ENCODE peak calls at places on chromosomes 5 and 9, in four cellular contexts. One of them, this sample, is unnamed.

GRCh38 chr5:139848508-139849100 is 53.0 kb downstream of the PSD2 start:
- DNase-seq in GM12878: no peak
- DNase-seq in H1: peak
- DNase-seq in HepG2: no peak
- DNase-seq in this sample: no peak

GRCh38 chr9:119905706-119906105 is 536.5 kb upstream of the BRINP1 start:
- DNase-seq in H1: no peak
- DNase-seq in GM12878: no peak
- DNase-seq in HepG2: peak
- DNase-seq in this sample: no peak

GRCh38 chr5:93257616-93258015 is 323.4 kb downstream of the NR2F1-AS1 start:
- DNase-seq in GM12878: no peak
- DNase-seq in HepG2: no peak
- DNase-seq in H1: no peak
- DNase-seq in this sample: no peak

GRCh38 chr9:78213696-78214095 is 22.2 kb upstream of the CEP78 start:
- DNase-seq in H1: no peak
- DNase-seq in HepG2: peak
- DNase-seq in GM12878: no peak
- DNase-seq in this sample: no peak

GRCh38 chr9:99054581-99054980 is 50.3 kb upstream of the TGFBR1 start:
- DNase-seq in HepG2: no peak
- DNase-seq in GM12878: no peak
- DNase-seq in H1: no peak
- DNase-seq in this sample: no peak

GRCh38 chr5:169294621-169295020 is 6.3 kb downstream of the SLIT3 start:
- DNase-seq in GM12878: no peak
- DNase-seq in HepG2: no peak
- DNase-seq in H1: no peak
- DNase-seq in this sample: no peak

GRCh38 chr5:1396029-1396816 is 49.0 kb downstream of the SLC6A3 start:
- DNase-seq in HepG2: no peak
- DNase-seq in GM12878: no peak
- DNase-seq in H1: no peak
- DNase-seq in this sample: no peak

GRCh38 chr9:447230-448025 is 232.8 kb downstream of the DOCK8 start:
- DNase-seq in H1: no peak
- DNase-seq in HepG2: no peak
- DNase-seq in GM12878: no peak
- DNase-seq in this sample: no peak

GRCh38 chr5:143268388-143268787 is 135.1 kb downstream of the NR3C1 start:
- DNase-seq in H1: no peak
- DNase-seq in GM12878: no peak
- DNase-seq in HepG2: no peak
- DNase-seq in this sample: no peak

GRCh38 chr9:130143974-130144373 is 28.2 kb upstream of the NCS1 start:
- DNase-seq in H1: no peak
- DNase-seq in HepG2: no peak
- DNase-seq in GM12878: no peak
- DNase-seq in this sample: no peak

GRCh38 chr9:94906181-94906580 is 179.7 kb downstream of the AOPEP start:
- DNase-seq in GM12878: no peak
- DNase-seq in H1: peak
- DNase-seq in HepG2: no peak
- DNase-seq in this sample: no peak

DNA sequence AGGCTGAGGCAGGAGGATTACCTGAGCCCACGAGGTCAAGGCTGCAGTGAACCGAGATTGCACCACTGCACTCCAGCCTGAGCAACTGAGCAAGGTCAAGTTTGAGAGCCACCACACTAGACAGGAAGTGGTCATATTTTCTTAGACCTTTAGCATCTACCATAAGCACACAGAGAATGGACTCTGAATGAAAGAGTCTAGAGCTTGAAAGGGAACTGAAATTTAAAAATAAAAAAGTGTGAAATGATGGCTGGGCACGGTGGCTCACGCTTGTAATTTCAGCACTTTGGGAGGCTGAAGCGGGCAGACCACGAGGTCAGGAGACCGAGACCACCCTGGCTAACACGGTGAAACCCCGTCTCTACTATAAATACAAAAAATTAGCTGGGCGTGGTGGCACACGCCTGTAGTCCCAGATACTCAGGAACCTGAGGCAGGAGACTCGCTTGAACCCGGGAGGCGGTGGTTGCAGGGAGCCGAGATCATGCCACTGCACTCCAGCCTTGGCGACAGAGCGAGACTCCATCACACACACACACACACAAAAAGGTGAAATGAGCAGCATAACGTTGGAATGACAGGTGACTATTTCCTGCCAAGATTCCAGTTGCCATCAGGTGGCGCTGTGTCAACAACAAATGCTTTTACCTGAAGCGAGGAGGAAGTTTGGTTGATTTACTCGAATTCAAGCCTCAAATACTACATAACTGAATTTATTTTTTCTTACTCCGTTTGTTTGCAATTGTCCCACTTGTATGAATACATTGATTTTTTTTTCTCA is 21.3 kb upstream of the AK3 start:
- DNase-seq in HepG2: peak
- DNase-seq in GM12878: peak
- DNase-seq in H1: peak
- DNase-seq in this sample: peak
- H3K9ac ChIP-seq in HepG2: peak
- H3K9ac ChIP-seq in GM12878: peak
- H3K9ac ChIP-seq in H1: no peak
- H3K9ac ChIP-seq in this sample: peak

GRCh38 chr5:178165585-178165984 is 11.9 kb upstream of the NHP2 start:
- DNase-seq in GM12878: no peak
- DNase-seq in H1: no peak
- DNase-seq in HepG2: no peak
- DNase-seq in this sample: no peak

GRCh38 chr5:178162481-178162880 is 8.8 kb upstream of the NHP2 start:
- DNase-seq in HepG2: no peak
- DNase-seq in GM12878: no peak
- DNase-seq in H1: no peak
- DNase-seq in this sample: no peak

GRCh38 chr5:178163772-178164735 is 10.4 kb upstream of the NHP2 start:
- DNase-seq in GM12878: peak
- DNase-seq in HepG2: peak
- DNase-seq in H1: peak
- DNase-seq in this sample: peak

GRCh38 chr5:178155065-178155464 is 1.4 kb upstream of the NHP2 start:
- DNase-seq in GM12878: no peak
- DNase-seq in HepG2: no peak
- DNase-seq in H1: no peak
- DNase-seq in this sample: no peak

DNA sequence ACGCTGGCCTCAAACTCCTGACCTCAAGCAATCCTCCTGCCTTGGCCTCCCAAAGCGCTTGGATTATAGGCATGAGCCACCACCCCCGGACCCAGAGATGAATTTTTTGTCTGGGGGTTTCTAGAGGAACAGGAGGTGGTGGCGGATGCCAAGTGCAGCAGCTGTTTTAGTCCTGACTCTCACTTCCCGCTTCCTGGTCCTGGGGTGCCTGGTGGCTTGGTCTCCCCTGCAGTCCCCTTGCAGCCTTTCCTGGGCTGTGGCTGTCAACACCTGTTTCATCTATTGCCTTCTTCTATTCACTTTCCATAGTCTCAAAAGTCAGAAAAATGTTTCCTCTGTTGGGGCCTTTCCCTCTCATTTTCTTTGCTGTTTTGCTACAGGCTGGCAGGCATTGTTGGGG is 6.5 kb upstream of the NHP2 start:
- DNase-seq in GM12878: no peak
- DNase-seq in H1: no peak
- DNase-seq in HepG2: no peak
- DNase-seq in this sample: no peak
- TF ChIP-seq SUZ12 in GM12878: no peak
- TF ChIP-seq SUZ12 in H1: no peak
- TF ChIP-seq SUZ12 in HepG2: no peak
- TF ChIP-seq SUZ12 in this sample: no peak

DNA sequence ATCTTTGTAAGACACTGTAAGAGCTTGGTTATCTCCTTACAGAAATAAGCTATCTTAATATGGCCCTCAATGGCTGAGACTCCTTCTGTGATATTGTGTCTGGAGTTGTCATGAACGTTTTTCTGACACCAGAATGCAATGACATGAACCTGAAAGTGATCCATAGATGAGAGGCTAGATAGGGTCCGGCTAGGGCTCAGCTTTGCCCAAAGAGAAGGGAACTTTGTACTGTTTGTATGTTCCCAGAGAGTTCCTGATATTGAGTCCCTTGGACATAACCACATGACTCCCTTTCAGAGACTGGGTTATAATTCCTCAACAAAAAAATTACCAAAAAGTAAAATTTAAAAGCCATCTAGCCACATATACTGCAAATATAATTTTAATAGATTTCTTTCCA is 575.8 kb upstream of the CLINT1 start:
- DNase-seq in HepG2: no peak
- DNase-seq in GM12878: no peak
- DNase-seq in H1: no peak
- DNase-seq in this sample: no peak
- H3K9ac ChIP-seq in HepG2: no peak
- H3K9ac ChIP-seq in GM12878: no peak
- H3K9ac ChIP-seq in H1: no peak
- H3K9ac ChIP-seq in this sample: no peak

DNA sequence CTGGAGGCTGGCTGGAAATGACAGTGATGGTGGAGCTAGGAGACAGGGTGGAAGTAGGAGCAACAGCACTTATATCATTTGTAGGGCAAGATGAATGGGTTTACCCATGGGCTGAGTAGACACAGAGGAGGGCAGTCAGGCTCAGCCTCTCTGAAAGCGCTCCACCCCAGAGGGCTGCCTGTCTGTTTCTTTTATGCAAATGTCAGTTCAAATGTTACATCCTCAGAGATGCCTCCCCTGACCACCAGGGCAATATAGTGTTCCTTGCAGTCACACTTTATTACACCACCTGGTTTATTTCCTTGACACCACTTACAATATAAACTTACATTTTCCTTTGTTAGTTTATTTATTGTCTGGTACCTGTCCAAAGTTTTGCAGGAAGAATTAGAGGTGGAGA is 159.5 kb upstream of the IL12B start:
- DNase-seq in H1: no peak
- DNase-seq in GM12878: no peak
- DNase-seq in HepG2: no peak
- DNase-seq in this sample: no peak
- TF ChIP-seq SUZ12 in H1: no peak
- TF ChIP-seq SUZ12 in GM12878: no peak
- TF ChIP-seq SUZ12 in HepG2: no peak
- TF ChIP-seq SUZ12 in this sample: no peak

GRCh38 chr5:39427225-39427624 is 2.4 kb upstream of the DAB2 start:
- DNase-seq in GM12878: no peak
- DNase-seq in HepG2: no peak
- DNase-seq in H1: no peak
- DNase-seq in this sample: no peak
- H3K9ac ChIP-seq in GM12878: no peak
- H3K9ac ChIP-seq in HepG2: no peak
- H3K9ac ChIP-seq in H1: no peak
- H3K9ac ChIP-seq in this sample: no peak

DNA sequence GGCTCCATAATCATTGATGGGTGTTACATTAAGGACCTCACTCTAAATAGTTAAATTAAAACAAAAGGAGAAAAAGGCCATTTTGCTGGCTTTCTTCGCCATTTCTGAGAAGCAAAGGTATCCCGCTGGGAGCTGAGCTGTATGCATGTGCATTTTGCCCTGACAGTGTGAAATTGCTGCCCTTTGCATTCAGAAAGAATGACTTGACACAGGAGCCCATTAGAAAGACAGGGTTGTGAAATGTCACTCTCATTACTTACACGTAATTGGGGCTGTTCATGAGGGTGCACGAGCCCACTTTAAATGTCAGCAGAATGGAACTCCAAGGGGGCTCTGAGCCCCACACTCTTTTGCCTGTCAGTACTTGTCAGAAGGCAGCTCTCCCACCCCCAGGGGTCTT is 85.0 kb downstream of the SEMA4D start:
- DNase-seq in H1: peak
- DNase-seq in HepG2: no peak
- DNase-seq in GM12878: no peak
- DNase-seq in this sample: peak
- TF ChIP-seq SUZ12 in H1: no peak
- TF ChIP-seq SUZ12 in HepG2: no peak
- TF ChIP-seq SUZ12 in GM12878: no peak
- TF ChIP-seq SUZ12 in this sample: no peak